ENCODE peak calls at places on chromosome 12, in seven cellular contexts. X is gastrocnemius medialis; M is Peyer's patch; Z is dorsolateral prefrontal cortex; P is neural progenitor cell; C is CD8-positive, alpha-beta T cell; T is lower lobe of right lung. R is an unnamed sample.
A peak's percentile ranks its signal among the peaks of the same experiment; 100 is the strongest.

GRCh38 chr12:132827763-132828703 is 636 bp downstream of the GOLGA3 start:
- DNase-seq in C (peak; percentile 37), P (no peak), Z (no peak), M (no peak), T (peak; percentile 64), X (no peak), R (peak; percentile 71)

GRCh38 chr12:112947761-112948160 is 9.5 kb downstream of the OAS3 start:
- DNase-seq in T (no peak), C (no peak), Z (no peak), M (no peak), X (no peak), P (no peak), R (no peak)

GRCh38 chr12:59036973-59037807 is 116.9 kb upstream of the LRIG3 start:
- DNase-seq in T (no peak), M (no peak), C (no peak), X (no peak), Z (no peak), P (no peak), R (peak; percentile 43)

GRCh38 chr12:67957383-67957782 is 31.9 kb upstream of the IFNG-AS1 start:
- DNase-seq in X (no peak), C (no peak), M (no peak), P (no peak), Z (no peak), T (peak; percentile 36), R (no peak)

GRCh38 chr12:104609083-104609844 is 152.5 kb downstream of the CHST11 start:
- DNase-seq in X (no peak), M (no peak), P (no peak), T (no peak), Z (no peak), C (no peak), R (no peak)

GRCh38 chr12:27865421-27865820 is 85.4 kb upstream of the MANSC4 start:
- DNase-seq in X (no peak), C (no peak), M (no peak), P (no peak), T (no peak), Z (no peak), R (peak; percentile 77)

GRCh38 chr12:78088391-78088832 is 257.7 kb downstream of the NAV3 start:
- DNase-seq in M (no peak), Z (no peak), P (no peak), T (no peak), X (no peak), C (no peak), R (peak; percentile 29)

GRCh38 chr12:50084775-50085614 is at the start of gene SMARCD1:
- DNase-seq in X (peak; percentile 86), P (peak; percentile 99), Z (peak; percentile 90), C (peak; percentile 86), M (peak; percentile 91), T (peak; percentile 93), R (peak; percentile 92)

GRCh38 chr12:103905730-103906349 is 24.4 kb upstream of the HSP90B1 start:
- DNase-seq in Z (no peak), T (no peak), M (no peak), C (no peak), P (no peak), X (no peak), R (no peak)

GRCh38 chr12:93967454-93967853 is 180.9 kb upstream of the PLXNC1 start:
- DNase-seq in P (no peak), X (no peak), C (no peak), Z (no peak), T (no peak), M (no peak), R (no peak)

GRCh38 chr12:93968928-93969327 is 179.4 kb upstream of the PLXNC1 start:
- DNase-seq in X (no peak), M (no peak), C (no peak), P (no peak), Z (no peak), T (no peak), R (no peak)

GRCh38 chr12:93964936-93965335 is 183.4 kb upstream of the PLXNC1 start:
- DNase-seq in P (no peak), T (no peak), C (no peak), X (no peak), Z (no peak), M (no peak), R (no peak)

GRCh38 chr12:93968518-93968917 is 179.9 kb upstream of the PLXNC1 start:
- DNase-seq in P (no peak), M (no peak), X (no peak), Z (no peak), C (no peak), T (no peak), R (no peak)

DNA sequence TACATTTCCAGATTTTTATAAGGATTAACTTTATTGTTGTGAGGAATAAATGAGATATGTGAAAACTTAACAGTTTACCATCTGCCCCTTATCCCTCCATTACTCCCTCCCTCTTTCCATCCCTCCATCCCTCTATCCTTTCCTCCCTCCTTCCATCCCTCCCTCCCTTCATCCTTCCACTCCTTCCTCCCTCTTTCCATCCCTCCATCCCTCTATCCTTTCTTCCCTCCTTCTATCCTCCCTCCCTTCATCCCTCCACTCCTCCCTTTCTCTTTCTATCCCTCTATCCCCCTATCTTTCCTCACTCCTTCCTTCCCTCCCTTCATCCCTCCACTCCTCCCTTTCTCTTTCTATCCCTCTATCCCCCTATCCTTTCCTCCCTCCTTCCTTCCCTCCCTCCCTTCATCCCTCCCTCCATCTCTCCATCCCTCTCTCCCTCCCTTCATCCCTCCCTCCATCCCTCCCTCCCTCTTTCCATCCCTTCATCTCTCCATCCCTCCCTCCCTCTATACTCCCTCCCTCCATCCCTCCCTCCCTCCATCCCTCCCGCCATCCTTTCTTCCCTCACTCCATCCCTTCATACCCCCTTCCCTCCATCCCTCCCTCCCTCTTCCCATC is 181.8 kb upstream of the PLXNC1 start:
- DNase-seq in Z (no peak), X (no peak), C (no peak), M (no peak), T (no peak), P (no peak), R (no peak)
- H3K4me3 ChIP-seq in Z (no peak overlapping the region), X (no peak overlapping the region), C (no peak overlapping the region), M (no peak overlapping the region), T (no peak overlapping the region), P (no peak overlapping the region), R (no peak overlapping the region)

DNA sequence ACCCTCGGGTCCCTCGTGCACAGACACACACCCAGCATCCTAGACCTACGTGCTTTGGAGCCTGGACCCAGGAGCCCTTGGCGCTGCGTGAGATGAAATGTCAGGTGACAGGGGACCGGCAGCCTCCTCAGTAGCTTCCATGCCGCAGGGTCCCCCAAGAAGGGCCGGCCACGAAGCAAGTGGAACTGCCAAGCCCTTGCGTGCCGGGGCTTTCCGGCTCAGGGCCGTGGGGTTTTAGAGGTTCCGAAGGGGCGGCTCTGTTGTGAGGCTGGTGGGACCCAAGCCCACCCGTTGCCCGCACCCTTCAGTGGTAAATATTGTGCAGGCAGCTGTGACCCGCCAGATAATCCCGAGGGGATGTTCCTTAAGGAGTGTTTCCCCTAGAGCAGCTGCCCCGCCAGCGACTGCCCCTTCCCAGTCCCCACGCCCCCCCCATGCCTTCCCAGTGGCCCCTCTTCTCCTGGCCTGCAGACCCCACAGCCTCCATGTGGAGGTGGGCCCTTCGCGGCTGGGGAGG is 133.7 kb downstream of the ADGRD1 start:
- DNase-seq in C (no peak), P (no peak), T (peak; percentile 34), Z (peak; percentile 12), X (no peak), M (peak; percentile 12), R (no peak)
- H3K4me3 ChIP-seq in C (no peak overlapping the region), P (no peak overlapping the region), T (no peak overlapping the region), Z (no peak overlapping the region), X (no peak overlapping the region), M (no peak overlapping the region), R (no peak overlapping the region)

GRCh38 chr12:65778268-65779090 is 45.8 kb upstream of the HMGA2 start:
- DNase-seq in P (no peak), Z (no peak), X (no peak), T (no peak), C (no peak), M (no peak), R (peak; percentile 44)
- H3K4me3 ChIP-seq in P (no peak overlapping the region), Z (no peak overlapping the region), X (no peak overlapping the region), T (no peak overlapping the region), C (no peak overlapping the region), M (no peak overlapping the region), R (no peak overlapping the region)

GRCh38 chr12:122874081-122874480 is 21.8 kb downstream of the VPS37B start:
- DNase-seq in P (peak; percentile 61), M (no peak), T (no peak), X (no peak), C (peak; percentile 62), Z (no peak), R (no peak)
- H3K4me3 ChIP-seq in P (no peak overlapping the region), M (no peak overlapping the region), T (no peak overlapping the region), X (no peak overlapping the region), C (no peak overlapping the region), Z (no peak overlapping the region), R (no peak overlapping the region)

GRCh38 chr12:54299515-54300266 is 1.1 kb downstream of the NFE2 start:
- DNase-seq in P (no peak), T (no peak), M (no peak), C (no peak), Z (no peak), X (no peak), R (no peak)
- H3K4me3 ChIP-seq in P (peak overlapping the region; percentile 40), T (peak overlapping the region; percentile 44), M (no peak overlapping the region), C (no peak overlapping the region), Z (no peak overlapping the region), X (no peak overlapping the region), R (no peak overlapping the region)

GRCh38 chr12:54377797-54378515 is 6.6 kb downstream of the ZNF385A start:
- DNase-seq in P (no peak), C (no peak), T (no peak), M (no peak), Z (no peak), X (no peak), R (no peak)
- H3K4me3 ChIP-seq in P (peak overlapping the region; percentile 58), C (no peak overlapping the region), T (peak overlapping the region; percentile 49), M (peak overlapping the region; percentile 20), Z (peak overlapping the region; percentile 56), X (peak overlapping the region; percentile 46), R (no peak overlapping the region)

DNA sequence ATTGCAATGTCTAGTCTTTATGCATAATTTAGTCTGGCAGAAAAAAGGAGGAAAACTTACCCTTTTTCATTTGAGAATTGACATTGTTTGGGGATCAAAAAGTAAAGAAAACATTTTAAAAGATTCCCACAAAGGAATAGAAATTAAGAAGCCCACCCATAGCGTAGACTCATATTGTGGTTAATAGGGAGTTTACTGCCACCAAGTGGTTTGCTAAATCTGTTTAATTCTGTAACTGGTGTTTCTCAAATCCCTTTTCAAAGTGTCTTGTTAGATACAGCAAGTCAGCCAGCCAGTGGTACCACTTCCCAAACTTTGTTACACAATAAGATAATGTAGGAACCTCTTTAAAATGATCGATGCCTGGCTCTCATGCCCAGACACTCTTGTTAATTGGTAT is 180.3 kb downstream of the IPO8 start:
- DNase-seq in T (no peak), X (no peak), M (no peak), C (no peak), P (peak; percentile 55), Z (no peak), R (peak; percentile 60)
- H3K4me3 ChIP-seq in T (no peak overlapping the region), X (no peak overlapping the region), M (no peak overlapping the region), C (no peak overlapping the region), P (no peak overlapping the region), Z (no peak overlapping the region), R (no peak overlapping the region)